ENCODE peak calls at places on chromosomes 6 and 20, in six cellular contexts. V is K562, R is GM12891, Y is GM12878, C is HepG2, Q is H1. U is an unnamed sample.

GRCh38 chr6:39654121-39654520 is 71.1 kb downstream of the KIF6 start:
- DNase-seq in V (no peak), R (no peak), Y (no peak), C (no peak), Q (no peak), U (no peak)

GRCh38 chr6:39585641-39586040 is 139.6 kb downstream of the KIF6 start:
- DNase-seq in V (no peak), R (no peak), Y (no peak), C (no peak), Q (no peak), U (no peak)

GRCh38 chr6:54916858-54917257 is 70.3 kb downstream of the FAM83B start:
- DNase-seq in V (no peak), R (no peak), Y (no peak), C (no peak), Q (no peak), U (no peak)

GRCh38 chr6:54613596-54613995 is 233.0 kb upstream of the FAM83B start:
- DNase-seq in V (no peak), R (no peak), Y (no peak), C (no peak), Q (no peak), U (no peak)

GRCh38 chr6:152750694-152751093 is at the start of gene VIP:
- DNase-seq in V (no peak), R (no peak), Y (no peak), C (peak), Q (peak), U (no peak)

GRCh38 chr6:139981066-139981624 is 606.7 kb upstream of the CITED2 start:
- DNase-seq in V (no peak), R (no peak), Y (no peak), C (no peak), Q (no peak), U (no peak)

GRCh38 chr6:169326067-169326799 is 72.6 kb upstream of the THBS2 start:
- DNase-seq in V (no peak), R (no peak), Y (no peak), C (peak), Q (peak), U (no peak)

GRCh38 chr6:49001856-49002255 is 461.2 kb downstream of the MMUT start:
- DNase-seq in V (no peak), R (no peak), Y (no peak), C (no peak), Q (no peak), U (no peak)

GRCh38 chr6:12875061-12875460 is 158.5 kb downstream of the PHACTR1 start:
- DNase-seq in V (no peak), R (no peak), Y (no peak), C (no peak), Q (no peak), U (no peak)

DNA sequence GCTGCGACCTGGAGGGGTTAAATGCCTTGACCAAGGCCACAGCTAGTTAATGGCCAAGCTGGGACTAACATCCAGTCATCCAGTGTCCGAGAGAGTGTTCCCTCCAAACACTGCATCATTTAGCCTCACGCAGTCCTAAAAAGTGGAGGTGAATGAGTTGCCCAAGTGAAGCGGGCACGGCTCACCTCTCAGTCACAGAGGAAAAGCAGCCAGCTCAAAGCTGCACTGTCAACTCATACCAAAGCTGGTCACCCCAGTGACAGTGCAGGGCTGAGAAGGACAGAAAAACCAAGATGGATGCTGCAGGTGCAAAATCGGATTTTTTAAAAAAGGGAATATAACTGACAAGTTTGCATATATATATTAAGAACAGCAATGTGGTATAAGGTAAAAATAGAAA is 168.5 kb downstream of the SYNDIG1 start:
- DNase-seq in V (no peak), R (no peak), Y (no peak), C (no peak), Q (no peak), U (no peak)
- TF ChIP-seq POLR2A in V (no peak), R (no peak), Y (no peak), C (no peak), Q (no peak), U (no peak)

GRCh38 chr6:156685823-156686428 is 91.3 kb upstream of the ARID1B start:
- DNase-seq in V (no peak), R (no peak), Y (no peak), C (no peak), Q (no peak), U (no peak)

GRCh38 chr6:156689656-156690055 is 87.5 kb upstream of the ARID1B start:
- DNase-seq in V (no peak), R (no peak), Y (no peak), C (no peak), Q (no peak), U (no peak)

GRCh38 chr6:156686429-156686939 is 90.7 kb upstream of the ARID1B start:
- DNase-seq in V (no peak), R (no peak), Y (no peak), C (peak), Q (no peak), U (no peak)

GRCh38 chr6:156686940-156687874 is 90.0 kb upstream of the ARID1B start:
- DNase-seq in V (peak), R (peak), Y (no peak), C (peak), Q (peak), U (peak)

GRCh38 chr6:156687875-156688549 is 89.2 kb upstream of the ARID1B start:
- DNase-seq in V (peak), R (no peak), Y (no peak), C (no peak), Q (peak), U (no peak)
- TF ChIP-seq TAF1 in V (no peak), R (no peak), Y (no peak), C (no peak), Q (peak), U (peak)

GRCh38 chr6:89073014-89073620 is 7.4 kb upstream of the PNRC1 start:
- DNase-seq in V (no peak), R (no peak), Y (no peak), C (peak), Q (no peak), U (no peak)
- TF ChIP-seq POLR2AphosphoS5 in V (peak), R (no peak), Y (no peak), C (no peak), Q (no peak), U (no peak)

GRCh38 chr20:53609501-53610445 is 16.1 kb upstream of the ZNF217 start:
- DNase-seq in V (peak), R (no peak), Y (no peak), C (no peak), Q (peak), U (no peak)

GRCh38 chr20:53608456-53609413 is 15.1 kb upstream of the ZNF217 start:
- DNase-seq in V (peak), R (no peak), Y (no peak), C (no peak), Q (peak), U (no peak)

GRCh38 chr20:53613748-53614147 is 20.1 kb upstream of the ZNF217 start:
- DNase-seq in V (no peak), R (no peak), Y (no peak), C (no peak), Q (no peak), U (no peak)

GRCh38 chr20:53608071-53608455 is 14.4 kb upstream of the ZNF217 start:
- DNase-seq in V (no peak), R (no peak), Y (no peak), C (no peak), Q (no peak), U (no peak)

GRCh38 chr20:53611449-53611894 is 17.8 kb upstream of the ZNF217 start:
- DNase-seq in V (no peak), R (no peak), Y (peak), C (no peak), Q (peak), U (no peak)
- TF ChIP-seq POLR2A in V (no peak), R (no peak), Y (no peak), C (no peak), Q (no peak), U (no peak)

DNA sequence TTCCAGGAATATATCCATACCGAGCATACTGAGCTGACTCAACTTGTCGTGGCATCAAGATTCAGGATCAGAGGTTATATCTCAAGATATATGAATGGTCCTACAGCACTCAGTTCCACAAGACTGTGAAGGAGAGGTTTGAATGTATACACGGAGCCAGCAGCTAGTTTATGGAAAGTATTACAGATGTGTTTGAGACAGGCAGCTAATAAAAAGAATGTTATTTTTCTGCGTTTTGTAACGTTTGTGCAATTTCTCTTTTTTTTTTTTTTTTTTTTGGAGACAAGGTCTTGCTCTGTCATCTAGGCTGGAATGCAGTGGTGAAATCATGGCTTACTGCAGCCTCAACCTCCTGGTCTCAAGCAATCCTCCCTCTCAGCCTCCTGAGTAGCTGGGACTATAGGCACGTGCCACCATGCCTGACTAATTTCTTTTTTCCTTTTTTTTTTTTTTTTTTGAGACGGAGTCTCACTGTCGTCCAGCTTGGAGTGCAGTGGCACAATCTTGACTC is 3.4 kb upstream of the FAM110A start:
- DNase-seq in V (no peak), R (no peak), Y (no peak), C (no peak), Q (no peak), U (no peak)
- TF ChIP-seq TAF1 in V (no peak), R (no peak), Y (no peak), C (no peak), Q (no peak), U (no peak)

DNA sequence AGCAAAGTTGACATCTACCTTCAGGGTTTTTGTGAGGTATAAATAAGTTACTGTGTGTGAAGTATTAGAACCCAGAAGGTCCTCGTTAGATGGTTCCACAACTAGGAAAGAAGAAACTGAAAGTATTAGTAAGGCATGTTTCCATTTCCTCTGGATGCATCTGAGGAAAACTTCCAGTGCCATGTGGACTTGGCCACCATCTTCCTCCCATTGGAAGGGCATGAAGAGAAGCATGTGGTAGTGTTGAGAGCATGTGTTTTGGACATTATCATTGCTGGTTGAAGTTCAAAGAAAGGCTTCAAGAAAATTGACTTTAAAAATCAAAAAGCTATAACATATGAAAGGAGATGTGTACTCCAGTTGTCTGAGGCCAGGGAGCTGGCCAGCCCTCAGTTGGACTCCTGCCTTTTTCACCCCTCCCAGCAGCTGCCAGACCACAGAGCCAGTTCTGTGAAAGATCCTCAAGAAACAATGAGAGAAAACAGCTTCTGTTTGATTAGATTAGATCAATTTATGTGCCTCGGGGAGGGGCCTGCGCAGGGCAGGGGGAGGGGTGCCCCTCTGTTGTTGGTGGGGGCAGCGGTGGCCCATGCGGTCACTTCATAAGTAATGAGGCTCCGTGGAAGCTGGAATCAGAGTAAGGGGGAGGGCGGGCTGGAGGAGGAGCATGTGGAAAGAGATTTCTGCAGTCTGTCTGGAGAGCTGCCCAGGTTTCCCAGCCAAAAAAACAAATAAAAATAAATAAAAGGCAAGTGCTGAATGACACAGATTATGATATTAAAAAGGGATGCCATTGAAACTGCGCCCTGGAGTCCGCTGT is 154.0 kb downstream of the JARID2 start:
- DNase-seq in V (peak), R (no peak), Y (no peak), C (no peak), Q (no peak), U (no peak)
- TF ChIP-seq POLR2AphosphoS5 in V (no peak), R (no peak), Y (no peak), C (no peak), Q (no peak), U (no peak)

GRCh38 chr20:11377761-11378160 is 539.9 kb upstream of the BTBD3 start:
- DNase-seq in V (no peak), R (no peak), Y (no peak), C (no peak), Q (no peak), U (no peak)

GRCh38 chr20:11376406-11376805 is 541.3 kb upstream of the BTBD3 start:
- DNase-seq in V (no peak), R (no peak), Y (no peak), C (no peak), Q (no peak), U (no peak)

GRCh38 chr20:11376998-11377397 is 540.7 kb upstream of the BTBD3 start:
- DNase-seq in V (no peak), R (no peak), Y (no peak), C (no peak), Q (no peak), U (no peak)

GRCh38 chr20:11375368-11375767 is 542.3 kb upstream of the BTBD3 start:
- DNase-seq in V (no peak), R (no peak), Y (no peak), C (no peak), Q (no peak), U (no peak)

GRCh38 chr20:11375966-11376365 is 541.7 kb upstream of the BTBD3 start:
- DNase-seq in V (no peak), R (no peak), Y (no peak), C (no peak), Q (no peak), U (no peak)
- TF ChIP-seq POLR2A in V (no peak), R (no peak), Y (no peak), C (no peak), Q (no peak), U (no peak)